ENCODE peak calls at places on chromosomes 3 and 15, in ten cellular contexts. Z is fibroblast of lung, A is fibroblast of villous mesenchyme, S is GM10248, E is NCI-H2081, H is right cardiac atrium, L is caudate nucleus, F is astrocyte of the spinal cord, B is IMR-90, M is HuH-7. O is an unnamed sample.

GRCh38 chr15:29698030-29698701 is 124.1 kb downstream of the TJP1 start:
- DNase-seq in F (peak; percentile 82), L (no peak), E (peak; percentile 47), M (no peak), B (peak; percentile 94), H (no peak), A (peak; percentile 85), S (no peak), Z (peak; percentile 50), O (no peak)

GRCh38 chr3:140586311-140586710 is 91.6 kb upstream of the TRIM42 start:
- DNase-seq in S (no peak), F (no peak), Z (no peak), H (no peak), L (no peak), A (no peak), E (no peak), B (no peak), M (no peak), O (no peak)

GRCh38 chr3:174253221-174253620 is 605.9 kb upstream of the NAALADL2 start:
- DNase-seq in B (no peak), S (no peak), Z (no peak), F (no peak), E (no peak), M (no peak), A (no peak), H (no peak), L (no peak), O (no peak)

GRCh38 chr3:101039285-101039684 is 46.1 kb upstream of the ABI3BP start:
- DNase-seq in S (no peak), E (no peak), Z (no peak), A (no peak), B (no peak), F (no peak), M (no peak), L (no peak), H (no peak), O (no peak)

GRCh38 chr3:120875507-120875906 is 32.5 kb upstream of the STXBP5L start:
- DNase-seq in B (no peak), F (no peak), S (no peak), M (no peak), H (no peak), L (no peak), Z (no peak), A (no peak), E (no peak), O (no peak)

GRCh38 chr3:126212629-126213375 is 32.4 kb upstream of the ALDH1L1 start:
- DNase-seq in Z (peak; percentile 49), S (no peak), A (peak; percentile 54), E (peak; percentile 58), F (peak; percentile 48), H (peak; percentile 56), M (peak; percentile 63), L (no peak), B (peak; percentile 12), O (peak; percentile 80)

GRCh38 chr3:134350266-134350665 is 24.0 kb downstream of the AMOTL2 start:
- DNase-seq in B (no peak), Z (no peak), L (no peak), S (no peak), A (no peak), M (no peak), H (no peak), F (no peak), E (no peak), O (no peak)

GRCh38 chr3:56921573-56922571 is 120.1 kb upstream of the ARHGEF3 start:
- DNase-seq in E (no peak), B (peak; percentile 71), Z (peak; percentile 53), A (peak; percentile 97), S (peak; percentile 34), M (no peak), L (no peak), H (no peak), F (peak; percentile 9), O (no peak)

GRCh38 chr3:188389711-188390346 is 235.9 kb downstream of the LPP start:
- DNase-seq in A (no peak), E (no peak), M (no peak), H (no peak), Z (no peak), B (no peak), F (no peak), S (peak; percentile 57), L (no peak), O (no peak)

GRCh38 chr3:62376187-62376720 is 2.9 kb upstream of the FEZF2 start:
- DNase-seq in F (no peak), Z (no peak), B (no peak), A (no peak), S (no peak), L (no peak), E (no peak), H (no peak), M (no peak), O (no peak)

GRCh38 chr15:85755942-85756341 is 38.8 kb downstream of the KLHL25 start:
- DNase-seq in M (no peak), S (no peak), L (no peak), H (no peak), A (no peak), E (no peak), B (no peak), F (no peak), Z (no peak), O (peak; percentile 14)

GRCh38 chr3:56593455-56594158 is 36.6 kb downstream of the CCDC66 start:
- DNase-seq in S (no peak), H (no peak), E (no peak), Z (no peak), L (no peak), F (no peak), A (no peak), M (no peak), B (no peak), O (no peak)

GRCh38 chr15:90401499-90401898 is 13.5 kb downstream of the IQGAP1 start:
- DNase-seq in E (no peak), A (no peak), F (no peak), S (no peak), B (no peak), Z (no peak), M (no peak), L (no peak), H (no peak), O (no peak)

GRCh38 chr3:107855710-107856109 is 235.1 kb downstream of the CD47 start:
- DNase-seq in L (no peak), E (no peak), S (no peak), F (peak; percentile 24), M (peak; percentile 47), Z (peak; percentile 10), A (peak; percentile 11), H (no peak), B (peak; percentile 13), O (no peak)

GRCh38 chr3:143597774-143598652 is 250.3 kb downstream of the SLC9A9 start:
- DNase-seq in E (no peak), B (no peak), A (no peak), S (no peak), M (no peak), Z (no peak), L (no peak), H (no peak), F (peak; percentile 12), O (no peak)

GRCh38 chr15:77712438-77712837 is 79.7 kb upstream of the LINGO1 start:
- DNase-seq in S (no peak), M (no peak), B (no peak), H (no peak), L (no peak), A (no peak), E (no peak), F (no peak), Z (no peak), O (peak; percentile 28)

GRCh38 chr3:21750831-21751391 is at the start of gene ZNF385D:
- DNase-seq in L (peak; percentile 16), Z (peak; percentile 78), B (peak; percentile 33), A (peak; percentile 36), M (no peak), H (peak; percentile 51), E (no peak), F (peak; percentile 80), S (no peak), O (peak; percentile 80)

GRCh38 chr3:56787784-56788256 is 13.9 kb downstream of the ARHGEF3 start:
- DNase-seq in Z (no peak), F (no peak), A (no peak), E (no peak), B (no peak), S (no peak), H (no peak), L (no peak), M (no peak), O (no peak)

GRCh38 chr3:141370065-141370533 is 1.8 kb downstream of the ZBTB38 start:
- DNase-seq in A (peak; percentile 97), B (peak; percentile 90), S (peak; percentile 77), E (peak; percentile 35), M (peak; percentile 48), F (peak; percentile 92), L (peak; percentile 12), H (peak; percentile 16), Z (peak; percentile 95), O (no peak)

GRCh38 chr3:98617841-98618240 is 24.4 kb upstream of the CPOX start:
- DNase-seq in L (no peak), E (no peak), Z (no peak), M (no peak), H (no peak), A (no peak), F (no peak), B (no peak), S (no peak), O (no peak)

GRCh38 chr15:87877114-87877810 is 379.3 kb downstream of the NTRK3 start:
- DNase-seq in F (peak; percentile 55), S (no peak), B (peak; percentile 93), E (no peak), L (no peak), H (peak; percentile 29), A (peak; percentile 89), M (no peak), Z (peak; percentile 42), O (no peak)

GRCh38 chr15:70245932-70246622 is 148.4 kb upstream of the TLE3 start:
- DNase-seq in S (no peak), E (no peak), Z (peak; percentile 63), M (no peak), L (no peak), B (peak; percentile 11), H (no peak), A (peak; percentile 73), F (peak; percentile 38), O (no peak)

GRCh38 chr15:43899928-43900327 is 73.1 kb downstream of the WDR76 start:
- DNase-seq in E (no peak), A (no peak), H (no peak), B (no peak), S (no peak), M (no peak), L (no peak), F (no peak), Z (no peak), O (no peak)

GRCh38 chr3:61935819-61936218 is 374.4 kb downstream of the PTPRG start:
- DNase-seq in Z (no peak), E (no peak), F (no peak), S (no peak), L (no peak), H (no peak), B (no peak), M (no peak), A (no peak), O (no peak)

GRCh38 chr15:78316211-78317077 is 17.0 kb upstream of the SKIC8 start:
- DNase-seq in A (no peak), S (peak; percentile 25), H (no peak), M (no peak), E (peak; percentile 10), Z (no peak), F (no peak), L (peak; percentile 58), B (no peak), O (no peak)

GRCh38 chr3:13141991-13142412 is 68.8 kb upstream of the IQSEC1 start:
- DNase-seq in B (peak; percentile 28), S (peak; percentile 54), H (no peak), L (no peak), A (peak; percentile 17), E (no peak), Z (peak; percentile 22), F (peak; percentile 29), M (peak; percentile 93), O (no peak)

GRCh38 chr3:143315766-143316165 is 196.2 kb downstream of the CHST2 start:
- DNase-seq in S (no peak), L (no peak), E (no peak), A (no peak), M (no peak), F (no peak), B (no peak), Z (no peak), H (no peak), O (no peak)

GRCh38 chr15:23438816-23439466 is 8.1 kb downstream of the GOLGA6L2 start:
- DNase-seq in B (no peak), F (no peak), A (no peak), E (no peak), M (no peak), Z (no peak), H (no peak), S (no peak), L (no peak), O (no peak)

O was measured in Right ventricle myocardium inferior.